ENCODE peak calls at places on chromosomes 3 and 15, in nine cellular contexts. N is mammary epithelial cell; M is CD8-positive, alpha-beta T cell; Z is nephron progenitor cell; J is fibroblast of the conjunctiva; G is NCI-H524; A is globus pallidus; R is Kasumi-1; Y is HS-27A. U is an unnamed sample.

GRCh38 chr15:60349589-60349988 is 48.2 kb downstream of the ANXA2 start:
- DNase-seq in N (no peak), M (no peak), Z (no peak), J (no peak), G (no peak), A (no peak), R (no peak), Y (no peak), U (no peak)

GRCh38 chr3:55164876-55165275 is 237.0 kb upstream of the LRTM1 start:
- DNase-seq in N (no peak), M (no peak), Z (no peak), J (no peak), G (peak; percentile 1), A (no peak), R (no peak), Y (no peak), U (no peak)

GRCh38 chr15:98980899-98981228 is 26.7 kb downstream of the PGPEP1L start:
- DNase-seq in N (no peak), M (no peak), Z (no peak), J (no peak), G (no peak), A (no peak), R (no peak), Y (no peak), U (no peak)

GRCh38 chr15:61527836-61528589 is 298.9 kb upstream of the RORA start:
- DNase-seq in N (peak; percentile 2), M (no peak), Z (no peak), J (no peak), G (peak; percentile 100), A (no peak), R (no peak), Y (no peak), U (no peak)

GRCh38 chr3:69649120-69649519 is 90.1 kb upstream of the MITF start:
- DNase-seq in N (peak; percentile 78), M (no peak), Z (no peak), J (no peak), G (no peak), A (no peak), R (peak; percentile 20), Y (no peak), U (no peak)

GRCh38 chr3:25571285-25571684 is 93.4 kb downstream of the TOP2B start:
- DNase-seq in N (no peak), M (no peak), Z (no peak), J (no peak), G (no peak), A (no peak), R (no peak), Y (no peak), U (no peak)

GRCh38 chr15:64513823-64514222 is 53.4 kb downstream of the ZNF609 start:
- DNase-seq in N (no peak), M (no peak), Z (no peak), J (no peak), G (no peak), A (no peak), R (no peak), Y (no peak), U (no peak)

GRCh38 chr3:150480802-150481201 is 65.5 kb downstream of the SERP1 start:
- DNase-seq in N (no peak), M (no peak), Z (no peak), J (no peak), G (no peak), A (no peak), R (no peak), Y (no peak), U (no peak)

GRCh38 chr3:110810356-110810755 is 261.3 kb upstream of the NECTIN3 start:
- DNase-seq in N (peak; percentile 24), M (no peak), Z (no peak), J (no peak), G (no peak), A (no peak), R (no peak), Y (no peak), U (no peak)

GRCh38 chr3:119695480-119695879 is 7.3 kb upstream of the CFAP91 start:
- DNase-seq in N (peak; percentile 9), M (no peak), Z (no peak), J (no peak), G (peak; percentile 10), A (no peak), R (no peak), Y (no peak), U (no peak)